ENCODE peak calls at places on chromosome X, in five cellular contexts. H is colonic mucosa, J is fibroblast of lung, T is choroid plexus epithelial cell, D is stomach. L is an unnamed sample.

GRCh38 chrX:39877919-39878318 is 219.8 kb downstream of the BCOR start:
- DNase-seq in H (no peak), J (no peak), T (no peak), D (no peak), L (no peak)

GRCh38 chrX:41441934-41442823 is 5.0 kb upstream of the NYX start:
- DNase-seq in H (peak; percentile 86), J (peak; percentile 93), T (peak; percentile 84), D (peak; percentile 88), L (peak; percentile 65)

GRCh38 chrX:21885568-21885967 is 29.8 kb downstream of the YY2 start:
- DNase-seq in H (no peak), J (peak; percentile 29), T (peak; percentile 84), D (no peak), L (peak; percentile 39)

GRCh38 chrX:66050140-66050569 is 10.3 kb upstream of the VSIG4 start:
- DNase-seq in H (no peak), J (no peak), T (no peak), D (no peak), L (no peak)

GRCh38 chrX:72057331-72057730 is 74.4 kb downstream of the RTL5 start:
- DNase-seq in H (no peak), J (no peak), T (no peak), D (no peak), L (no peak)

GRCh38 chrX:153465691-153466380 is 4.5 kb downstream of the HAUS7 start:
- DNase-seq in H (no peak), J (no peak), T (no peak), D (no peak), L (no peak)

GRCh38 chrX:132219343-132219768 is at the start of gene RAP2C:
- DNase-seq in H (peak; percentile 78), J (peak; percentile 67), T (peak; percentile 70), D (peak; percentile 76), L (peak; percentile 53)

GRCh38 chrX:14591976-14592375 is 62.6 kb downstream of the GLRA2 start:
- DNase-seq in H (no peak), J (no peak), T (no peak), D (no peak), L (no peak)

GRCh38 chrX:12898073-12898472 is 8.3 kb upstream of the TLR8 start:
- DNase-seq in H (no peak), J (no peak), T (no peak), D (no peak), L (no peak)

GRCh38 chrX:100895365-100896075 is 21.4 kb upstream of the NOX1 start:
- DNase-seq in H (no peak), J (peak; percentile 52), T (peak; percentile 65), D (peak; percentile 33), L (peak; percentile 41)
- TF ChIP-seq CTCF in H (peak; percentile 16), J (peak; percentile 50), T (peak; percentile 81), D (no peak), L (peak; percentile 67)

DNA sequence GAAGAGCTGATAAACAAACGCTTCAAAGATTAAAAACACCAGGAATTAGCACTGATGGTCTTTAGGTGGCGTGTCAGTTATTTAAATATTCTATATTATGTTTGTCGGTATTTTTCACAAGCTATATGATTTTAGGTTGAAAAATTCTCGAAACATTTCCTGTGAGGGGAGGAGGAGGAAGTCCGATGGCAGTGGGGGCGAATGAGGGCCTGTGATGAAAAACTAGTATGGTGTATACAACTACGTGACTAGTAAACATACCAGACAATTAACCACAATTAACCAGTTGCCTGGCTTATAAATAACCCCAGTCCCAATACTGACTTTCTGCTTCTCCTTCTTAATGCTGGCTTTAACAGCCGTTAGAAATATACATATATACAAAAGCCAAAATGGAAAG is 612 bp upstream of the NAP1L2 start:
- DNase-seq in H (no peak), J (no peak), T (no peak), D (no peak), L (no peak)
- H3K4me3 ChIP-seq in H (peak overlapping the region; percentile 40), J (no peak overlapping the region), T (no peak overlapping the region), D (peak overlapping the region; percentile 50), L (peak overlapping the region; percentile 34)

DNA sequence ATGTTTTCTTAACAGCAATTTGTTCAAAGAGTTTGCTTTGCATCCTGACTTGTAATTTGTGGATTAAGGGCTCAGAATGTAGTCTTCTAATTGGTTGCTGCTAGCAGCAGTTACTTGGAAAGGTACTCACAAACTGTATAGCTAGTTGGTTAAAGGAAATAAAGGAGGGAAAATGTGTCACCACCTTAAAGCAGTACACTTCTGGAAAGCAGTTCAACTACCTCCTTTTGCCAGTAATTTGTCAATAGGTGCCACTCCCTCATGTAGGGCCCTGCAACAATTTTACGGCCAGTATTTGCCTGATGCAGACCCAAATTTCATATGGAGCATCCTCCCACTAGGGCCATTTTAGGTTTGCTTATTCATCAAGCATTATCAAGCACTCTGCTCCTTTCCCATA is 20.8 kb downstream of the AMOT start:
- DNase-seq in H (no peak), J (no peak), T (no peak), D (no peak), L (no peak)
- TF ChIP-seq CTCF in H (no peak), J (no peak), T (no peak), D (no peak), L (no peak)

DNA sequence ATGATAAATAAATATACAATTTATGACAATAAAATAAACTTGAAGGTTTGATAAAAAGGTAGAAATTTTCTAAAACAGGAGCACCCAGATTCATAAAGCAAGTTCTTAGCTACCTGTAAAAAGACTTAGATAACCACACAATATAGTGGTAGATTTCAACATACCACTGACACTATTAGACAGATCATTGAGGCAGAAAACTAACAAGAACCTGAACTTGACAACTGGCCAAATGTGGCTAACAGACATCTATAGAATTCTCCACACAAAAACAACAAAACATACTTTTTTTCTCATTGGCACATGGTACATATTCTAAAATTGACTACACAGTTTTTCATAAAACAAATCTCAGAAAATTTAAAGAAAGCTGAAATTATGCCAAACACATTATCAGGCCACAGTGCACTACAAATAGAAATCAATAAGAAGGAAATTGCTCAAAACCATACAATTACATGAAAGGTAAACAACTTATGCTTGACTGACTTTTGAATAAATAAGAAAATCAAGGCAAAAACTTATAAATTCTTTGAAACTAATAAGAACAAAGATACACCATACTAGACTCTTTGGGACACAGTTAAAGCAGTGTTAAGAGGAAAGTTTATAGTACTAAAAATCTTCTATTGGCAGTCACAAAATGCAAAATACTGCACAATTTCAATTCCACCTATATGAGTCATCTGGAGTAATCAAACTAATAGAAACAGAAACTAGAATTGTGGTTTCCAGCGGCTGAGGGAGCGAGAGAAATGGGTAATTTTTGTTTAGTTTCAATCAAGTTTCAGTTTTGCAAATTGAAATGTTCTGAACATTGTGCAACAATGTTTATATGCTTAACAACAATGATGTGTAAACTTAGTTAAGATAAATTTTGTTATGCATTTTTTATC is 925.6 kb downstream of the SH3BGRL start:
- DNase-seq in H (no peak), J (no peak), T (no peak), D (no peak), L (no peak)
- H3K4me3 ChIP-seq in H (no peak overlapping the region), J (no peak overlapping the region), T (no peak overlapping the region), D (no peak overlapping the region), L (no peak overlapping the region)

GRCh38 chrX:47030339-47030738 is 47.9 kb upstream of the RGN start:
- DNase-seq in H (peak; percentile 21), J (peak; percentile 80), T (peak; percentile 78), D (no peak), L (peak; percentile 73)
- TF ChIP-seq CTCF in H (peak; percentile 46), J (peak; percentile 14), T (peak; percentile 49), D (no peak), L (peak; percentile 47)

GRCh38 chrX:140090800-140091275 is 125.5 kb upstream of the CXorf66 start:
- DNase-seq in H (no peak), J (no peak), T (no peak), D (no peak), L (no peak)
- H3K4me3 ChIP-seq in H (no peak overlapping the region), J (peak overlapping the region; percentile 24), T (peak overlapping the region; percentile 36), D (peak overlapping the region; percentile 39), L (peak overlapping the region; percentile 27)

GRCh38 chrX:137929951-137930350 is 364.0 kb downstream of the ZIC3 start:
- DNase-seq in H (no peak), J (no peak), T (no peak), D (no peak), L (no peak)

GRCh38 chrX:137930562-137930961 is 364.6 kb downstream of the ZIC3 start:
- DNase-seq in H (no peak), J (no peak), T (no peak), D (no peak), L (no peak)

DNA sequence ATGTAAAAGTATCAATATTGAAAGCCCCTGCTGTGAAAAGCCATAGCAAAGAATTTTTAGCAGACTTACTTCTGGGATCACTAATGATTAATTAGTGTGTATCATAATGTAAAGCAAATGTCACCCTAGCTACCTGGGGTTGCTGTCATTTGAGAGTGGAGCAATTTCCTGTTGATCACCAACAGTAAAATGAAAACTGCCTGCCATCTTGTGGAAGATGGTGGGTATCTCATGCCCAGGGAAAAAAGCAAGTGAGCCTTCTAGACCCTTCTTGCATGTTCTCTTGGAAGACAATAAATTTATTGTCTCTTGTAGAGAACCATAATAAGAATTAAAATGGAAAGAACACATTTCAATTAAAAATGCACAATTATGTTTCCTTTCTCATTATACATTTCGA is 360.2 kb downstream of the ZIC3 start:
- DNase-seq in H (no peak), J (no peak), T (peak; percentile 19), D (no peak), L (peak; percentile 2)
- TF ChIP-seq CTCF in H (no peak), J (no peak), T (peak; percentile 37), D (peak; percentile 14), L (peak; percentile 37)

DNA sequence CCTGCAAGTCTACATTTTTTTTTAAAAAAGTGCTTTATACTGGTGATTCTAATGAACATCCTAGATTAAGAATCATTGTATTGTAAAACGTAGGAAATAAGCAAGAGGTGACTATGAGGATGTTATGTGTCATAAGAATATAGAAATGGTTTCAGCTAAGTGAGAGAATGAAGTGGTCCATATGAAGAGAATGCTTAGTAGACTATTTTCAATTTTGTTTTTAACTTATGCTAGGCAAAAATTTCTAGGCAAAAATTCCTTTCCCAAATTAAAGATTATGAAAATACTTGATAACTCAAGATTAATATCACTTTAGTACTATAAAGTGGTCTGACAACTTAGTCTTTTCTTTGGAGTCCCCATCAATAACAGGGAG is 825 bp downstream of the DYNLT3 start:
- DNase-seq in H (no peak), J (no peak), T (no peak), D (no peak), L (no peak)
- H3K4me3 ChIP-seq in H (peak overlapping the region; percentile 56), J (peak overlapping the region; percentile 71), T (peak overlapping the region; percentile 75), D (peak overlapping the region; percentile 81), L (peak overlapping the region; percentile 65)

DNA sequence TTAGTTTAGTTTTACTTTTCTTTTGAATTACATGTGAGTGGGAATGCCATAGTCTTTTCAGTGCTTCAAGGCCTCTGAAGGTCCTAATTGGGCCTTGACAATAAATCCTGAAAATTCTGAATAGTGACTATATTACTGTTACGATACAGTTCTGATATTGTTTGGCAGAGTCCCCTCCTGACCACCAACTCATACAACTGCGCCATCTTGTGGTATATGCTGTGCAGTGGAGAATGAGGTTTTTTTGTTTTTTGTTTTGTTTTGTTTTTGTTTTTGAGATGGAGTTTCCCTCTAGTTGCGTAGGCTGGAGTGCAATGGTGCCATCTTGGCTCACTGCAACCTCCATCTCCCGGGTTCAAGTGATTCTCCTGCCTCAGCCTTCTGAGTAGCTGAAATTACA is 56.6 kb upstream of the CHRDL1 start:
- DNase-seq in H (no peak), J (peak; percentile 35), T (peak; percentile 21), D (no peak), L (no peak)
- TF ChIP-seq CTCF in H (peak; percentile 26), J (peak; percentile 50), T (peak; percentile 58), D (no peak), L (peak; percentile 65)

L was measured in astrocyte of the spinal cord.